ENCODE peak calls at places on chromosomes 3 and 15, in six cellular contexts. Q is spleen, V is PC-9, I is lower leg skin, H is fibroblast of lung, K is epithelial cell of esophagus. Y is an unnamed sample.

GRCh38 chr3:194485876-194486539 is 794 bp downstream of the ATP13A3 start:
- DNase-seq in K (peak), I (peak), H (peak), Q (peak), V (peak), Y (peak)

GRCh38 chr3:64621726-64622400 is 65.9 kb downstream of the ADAMTS9 start:
- DNase-seq in V (no peak), K (no peak), I (no peak), Q (no peak), H (peak), Y (no peak)

GRCh38 chr15:95734422-95735316 is 595.8 kb upstream of the NR2F2 start:
- DNase-seq in Q (no peak), V (peak), I (no peak), H (peak), K (peak), Y (peak)

GRCh38 chr15:66698318-66698961 is 3.6 kb upstream of the SMAD6 start:
- DNase-seq in I (no peak), Q (no peak), V (peak), H (peak), K (peak), Y (peak)

GRCh38 chr3:77068808-77069207 is 28.9 kb downstream of the ROBO2 start:
- DNase-seq in Q (no peak), V (no peak), K (no peak), I (no peak), H (no peak), Y (no peak)

GRCh38 chr15:58212909-58213526 is 74.8 kb downstream of the AQP9 start:
- DNase-seq in K (peak), V (no peak), H (peak), Q (no peak), I (no peak), Y (peak)

GRCh38 chr3:162096874-162097273 is 600.3 kb downstream of the OTOL1 start:
- DNase-seq in H (peak), K (peak), Q (no peak), I (no peak), V (no peak), Y (no peak)

GRCh38 chr15:71515375-71516186 is 294.8 kb upstream of the NR2E3 start:
- DNase-seq in I (no peak), H (peak), K (no peak), Q (no peak), V (no peak), Y (no peak)

GRCh38 chr3:146130881-146131371 is 30.1 kb downstream of the PLOD2 start:
- DNase-seq in Q (no peak), V (no peak), H (peak), I (no peak), K (no peak), Y (peak)

GRCh38 chr3:5690490-5690889 is 503.0 kb downstream of the EDEM1 start:
- DNase-seq in K (no peak), H (no peak), I (no peak), V (no peak), Q (no peak), Y (no peak)

GRCh38 chr15:94164202-94164807 is 67.1 kb upstream of the MCTP2 start:
- DNase-seq in K (peak), Q (no peak), I (no peak), V (peak), H (peak), Y (peak)

GRCh38 chr15:49718234-49718633 is 97.4 kb downstream of the DTWD1 start:
- DNase-seq in Q (no peak), I (no peak), K (peak), H (no peak), V (no peak), Y (peak)

GRCh38 chr3:185688808-185689207 is 102.7 kb downstream of the SENP2 start:
- DNase-seq in I (no peak), K (peak), H (peak), V (peak), Q (no peak), Y (peak)

GRCh38 chr15:97522362-97522761 is 438.1 kb upstream of the ARRDC4 start:
- DNase-seq in V (no peak), I (no peak), Q (no peak), K (no peak), H (peak), Y (peak)

GRCh38 chr3:139182143-139182542 is 137.5 kb upstream of the PRR23C start:
- DNase-seq in H (no peak), K (no peak), Q (no peak), V (no peak), I (no peak), Y (no peak)

GRCh38 chr3:149879872-149880271 is 66.9 kb downstream of the RNF13 start:
- DNase-seq in I (peak), H (peak), V (peak), Q (no peak), K (peak), Y (peak)

GRCh38 chr3:71254251-71254650 is 329.3 kb downstream of the FOXP1 start:
- DNase-seq in H (no peak), I (no peak), V (no peak), K (no peak), Q (no peak), Y (peak)

GRCh38 chr3:177665122-177665808 is 468.0 kb upstream of the TBL1XR1 start:
- DNase-seq in V (no peak), H (peak), Q (no peak), K (no peak), I (no peak), Y (no peak)

GRCh38 chr15:101347454-101347853 is 52.4 kb upstream of the SNRPA1 start:
- DNase-seq in I (peak), Q (no peak), H (no peak), K (no peak), V (no peak), Y (no peak)

GRCh38 chr15:71610991-71611720 is 199.2 kb upstream of the NR2E3 start:
- DNase-seq in K (peak), H (no peak), Q (no peak), I (no peak), V (no peak), Y (no peak)

GRCh38 chr15:47374222-47374621 is 343.1 kb upstream of the SEMA6D start:
- DNase-seq in I (no peak), H (no peak), V (no peak), K (peak), Q (no peak), Y (peak)
- TF ChIP-seq CTCF in I (no peak), H (peak), V (no peak), K (peak), Q (no peak), Y (peak)

GRCh38 chr15:31482122-31482922 is 155.7 kb downstream of the KLF13 start:
- DNase-seq in H (no peak), K (no peak), I (peak), V (no peak), Q (peak), Y (no peak)

GRCh38 chr15:31483924-31484368 is 157.3 kb downstream of the KLF13 start:
- DNase-seq in K (no peak), Q (peak), V (no peak), I (peak), H (no peak), Y (no peak)

GRCh38 chr15:31484369-31484951 is 157.8 kb downstream of the KLF13 start:
- DNase-seq in K (no peak), Q (no peak), H (no peak), I (peak), V (no peak), Y (no peak)

GRCh38 chr15:31484986-31485385 is 158.4 kb downstream of the KLF13 start:
- DNase-seq in I (peak), H (no peak), V (no peak), K (no peak), Q (no peak), Y (no peak)

DNA sequence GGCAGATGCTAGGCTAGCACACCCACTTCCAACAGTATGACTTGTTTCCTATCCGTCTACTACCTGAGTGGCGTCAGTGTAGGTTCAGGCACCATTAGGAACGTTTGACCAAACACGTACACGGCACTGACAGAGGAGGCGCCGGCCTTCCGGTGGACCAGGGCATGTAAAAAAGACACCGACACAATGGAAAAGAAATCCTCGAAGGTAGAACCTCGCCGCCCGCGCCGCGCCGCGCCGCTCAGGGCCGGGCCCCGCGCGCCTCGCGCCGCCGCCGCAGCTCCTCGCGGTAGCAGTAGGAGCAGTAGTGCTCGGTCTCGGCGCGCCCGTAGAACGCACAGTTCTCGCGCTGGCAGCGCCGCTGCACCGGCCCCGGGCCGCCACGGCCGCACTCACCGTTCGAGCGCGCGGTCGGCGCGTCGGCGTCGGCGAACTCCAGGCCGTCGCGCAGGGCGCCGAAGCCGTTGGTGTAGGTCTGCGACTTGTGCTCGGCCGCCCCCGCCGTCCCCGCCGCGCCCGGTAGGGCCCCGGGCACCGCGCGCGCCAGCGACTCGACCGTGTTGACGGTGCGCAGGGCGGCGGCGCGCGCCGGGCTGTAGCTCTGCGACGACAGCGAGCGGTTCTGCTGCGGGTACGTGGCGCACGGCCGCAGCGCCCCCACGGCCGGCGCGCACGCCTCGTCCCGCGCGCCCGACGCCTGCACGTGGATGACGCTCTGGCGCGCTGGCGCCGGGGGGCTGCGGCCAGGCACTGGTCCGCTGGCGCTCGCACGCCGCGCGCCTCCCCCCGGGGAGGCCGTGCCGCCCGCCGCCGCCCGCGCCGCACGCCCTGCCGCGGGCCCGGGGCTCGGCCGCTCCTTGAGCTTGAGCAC is 156.7 kb downstream of the KLF13 start:
- DNase-seq in V (no peak), K (peak), H (no peak), Q (peak), I (peak), Y (no peak)
- H3K4me3 ChIP-seq in V (no peak), K (no peak), H (no peak), Q (peak), I (peak), Y (no peak)

GRCh38 chr3:50552058-50552435 is 15.5 kb downstream of the C3orf18 start:
- DNase-seq in K (no peak), H (no peak), Q (no peak), V (no peak), I (no peak), Y (no peak)

GRCh38 chr3:50552598-50552997 is 14.9 kb downstream of the C3orf18 start:
- DNase-seq in K (no peak), H (no peak), I (no peak), Q (no peak), V (no peak), Y (no peak)

GRCh38 chr3:50550079-50550736 is 17.3 kb downstream of the C3orf18 start:
- DNase-seq in H (no peak), K (peak), I (no peak), Q (no peak), V (peak), Y (peak)

GRCh38 chr3:50549226-50549625 is 18.3 kb downstream of the C3orf18 start:
- DNase-seq in K (peak), H (no peak), Q (no peak), I (no peak), V (no peak), Y (no peak)

GRCh38 chr3:50551293-50552057 is 16.1 kb downstream of the C3orf18 start:
- DNase-seq in Q (no peak), K (peak), H (no peak), V (peak), I (no peak), Y (no peak)
- TF ChIP-seq CTCF in Q (no peak), K (peak), H (no peak), V (no peak), I (no peak), Y (no peak)

GRCh38 chr15:63381301-63382192 is at the start of gene CA12:
- DNase-seq in Q (peak), K (peak), V (peak), H (peak), I (peak), Y (peak)
- H3K4me3 ChIP-seq in Q (peak), K (peak), V (peak), H (peak), I (peak), Y (peak)

DNA sequence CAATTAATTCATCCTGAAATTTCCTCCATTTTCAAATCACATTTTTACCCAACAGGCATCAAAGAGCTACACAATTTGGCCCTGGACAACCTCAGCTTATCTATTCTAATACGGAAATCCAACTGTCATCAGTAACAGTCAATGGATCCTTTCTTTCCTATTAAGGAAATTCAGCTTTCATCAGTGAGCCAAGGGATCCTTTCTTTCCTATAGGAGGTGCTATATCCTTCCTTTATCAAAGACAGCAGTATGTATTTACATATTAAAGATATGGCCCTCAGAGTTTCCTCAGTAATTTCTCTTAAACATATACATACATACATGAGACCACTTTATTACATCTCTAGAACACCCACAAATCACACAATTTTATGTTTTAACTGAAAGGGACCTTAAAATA is 10.1 kb downstream of the DHX36 start:
- DNase-seq in I (no peak), Q (no peak), V (no peak), H (no peak), K (no peak), Y (no peak)
- TF ChIP-seq CTCF in I (no peak), Q (no peak), V (peak), H (no peak), K (no peak), Y (no peak)

GRCh38 chr3:191762323-191762960 is 301.5 kb downstream of the PYDC2 start:
- DNase-seq in H (peak), I (no peak), K (peak), V (no peak), Q (no peak), Y (peak)
- H3K4me3 ChIP-seq in H (no peak), I (no peak), K (no peak), V (no peak), Q (no peak), Y (no peak)

GRCh38 chr3:129595544-129596193 is 10.8 kb downstream of the PLXND1 start:
- DNase-seq in V (no peak), I (no peak), K (no peak), Q (no peak), H (no peak), Y (no peak)

GRCh38 chr3:129593230-129593594 is 13.3 kb downstream of the PLXND1 start:
- DNase-seq in I (no peak), H (no peak), Q (no peak), K (no peak), V (no peak), Y (no peak)

GRCh38 chr3:129596194-129597086 is 10.0 kb downstream of the PLXND1 start:
- DNase-seq in V (peak), Q (peak), I (peak), K (no peak), H (peak), Y (peak)

GRCh38 chr3:129593595-129594339 is 12.7 kb downstream of the PLXND1 start:
- DNase-seq in K (no peak), H (no peak), Q (peak), I (no peak), V (no peak), Y (no peak)

GRCh38 chr3:129594907-129595390 is 11.5 kb downstream of the PLXND1 start:
- DNase-seq in I (no peak), H (no peak), K (no peak), Q (no peak), V (no peak), Y (no peak)
- TF ChIP-seq CTCF in I (no peak), H (no peak), K (no peak), Q (no peak), V (no peak), Y (no peak)

GRCh38 chr3:69091389-69092029 is 6.8 kb downstream of the ARL6IP5 start:
- DNase-seq in V (no peak), I (no peak), Q (no peak), K (no peak), H (no peak), Y (no peak)
- H3K4me3 ChIP-seq in V (no peak), I (no peak), Q (no peak), K (no peak), H (no peak), Y (no peak)

GRCh38 chr3:21835266-21835665 is 84.3 kb upstream of the ZNF385D start:
- DNase-seq in H (no peak), K (peak), V (no peak), I (no peak), Q (no peak), Y (no peak)

GRCh38 chr3:21839181-21839580 is 88.2 kb upstream of the ZNF385D start:
- DNase-seq in I (no peak), K (no peak), H (peak), Q (no peak), V (no peak), Y (no peak)

GRCh38 chr3:21839592-21839991 is 88.6 kb upstream of the ZNF385D start:
- DNase-seq in V (peak), H (peak), I (no peak), Q (no peak), K (peak), Y (peak)
- TF ChIP-seq CTCF in V (peak), H (peak), I (no peak), Q (no peak), K (peak), Y (peak)

GRCh38 chr3:134613006-134613520 is 37.8 kb downstream of the KY start:
- DNase-seq in Q (no peak), V (no peak), H (no peak), I (no peak), K (no peak), Y (no peak)

GRCh38 chr3:134617608-134618472 is 33.0 kb downstream of the KY start:
- DNase-seq in K (no peak), I (no peak), H (no peak), Q (peak), V (no peak), Y (no peak)

GRCh38 chr3:134614955-134615354 is 35.9 kb downstream of the KY start:
- DNase-seq in K (no peak), Q (no peak), I (no peak), H (no peak), V (no peak), Y (no peak)

GRCh38 chr3:134618473-134618860 is 32.4 kb downstream of the KY start:
- DNase-seq in Q (peak), V (no peak), I (no peak), H (no peak), K (no peak), Y (no peak)

GRCh38 chr3:134615743-134616142 is 35.1 kb downstream of the KY start:
- DNase-seq in I (no peak), K (no peak), Q (no peak), H (no peak), V (no peak), Y (no peak)
- H3K4me3 ChIP-seq in I (no peak), K (no peak), Q (no peak), H (no peak), V (no peak), Y (no peak)